ENCODE peak calls at places on chromosomes 1 and 21, in seven cellular contexts. One of them, this sample, is unnamed. For H3K4me1, the result is how much of the 10 kb centered on the place peaks cover.

GRCh38 chr1:51870603-51871350 is 7.8 kb downstream of the NRDC start:
- DNase-seq in tibial artery: no peak
- DNase-seq in mesenchymal stem cell: no peak
- DNase-seq in mammary epithelial cell: peak
- DNase-seq in right lobe of liver: no peak
- DNase-seq in osteoblast: no peak
- DNase-seq in CD8-positive, alpha-beta T cell: no peak
- DNase-seq in this sample: no peak

GRCh38 chr1:168906367-168906766 is 177.4 kb upstream of the DPT start:
- DNase-seq in mesenchymal stem cell: no peak
- DNase-seq in CD8-positive, alpha-beta T cell: no peak
- DNase-seq in right lobe of liver: no peak
- DNase-seq in tibial artery: no peak
- DNase-seq in osteoblast: no peak
- DNase-seq in mammary epithelial cell: no peak
- DNase-seq in this sample: no peak

GRCh38 chr1:44777969-44778635 is 2.8 kb downstream of the RPS8 start:
- DNase-seq in mesenchymal stem cell: no peak
- DNase-seq in tibial artery: no peak
- DNase-seq in mammary epithelial cell: no peak
- DNase-seq in osteoblast: peak
- DNase-seq in right lobe of liver: no peak
- DNase-seq in CD8-positive, alpha-beta T cell: no peak
- DNase-seq in this sample: no peak

GRCh38 chr1:25564777-25565176 is 21.4 kb downstream of the LDLRAP1 start:
- DNase-seq in osteoblast: no peak
- DNase-seq in right lobe of liver: no peak
- DNase-seq in CD8-positive, alpha-beta T cell: no peak
- DNase-seq in mesenchymal stem cell: no peak
- DNase-seq in mammary epithelial cell: no peak
- DNase-seq in tibial artery: no peak
- DNase-seq in this sample: no peak

GRCh38 chr1:199898654-199899053 is 128.9 kb upstream of the NR5A2 start:
- DNase-seq in right lobe of liver: no peak
- DNase-seq in mammary epithelial cell: no peak
- DNase-seq in tibial artery: no peak
- DNase-seq in mesenchymal stem cell: no peak
- DNase-seq in CD8-positive, alpha-beta T cell: no peak
- DNase-seq in osteoblast: no peak
- DNase-seq in this sample: no peak

GRCh38 chr1:90000934-90001676 is 6.2 kb downstream of the ZNF326 start:
- DNase-seq in tibial artery: no peak
- DNase-seq in right lobe of liver: no peak
- DNase-seq in mammary epithelial cell: no peak
- DNase-seq in osteoblast: no peak
- DNase-seq in CD8-positive, alpha-beta T cell: no peak
- DNase-seq in mesenchymal stem cell: no peak
- DNase-seq in this sample: no peak

GRCh38 chr1:238336531-238336930 is 445.8 kb upstream of the ZP4 start:
- DNase-seq in osteoblast: no peak
- DNase-seq in right lobe of liver: no peak
- DNase-seq in mammary epithelial cell: peak
- DNase-seq in CD8-positive, alpha-beta T cell: no peak
- DNase-seq in mesenchymal stem cell: no peak
- DNase-seq in tibial artery: no peak
- DNase-seq in this sample: no peak

GRCh38 chr1:110111081-110111480 is 1.2 kb upstream of the UBL4B start:
- DNase-seq in right lobe of liver: no peak
- DNase-seq in CD8-positive, alpha-beta T cell: no peak
- DNase-seq in mammary epithelial cell: no peak
- DNase-seq in tibial artery: no peak
- DNase-seq in mesenchymal stem cell: no peak
- DNase-seq in osteoblast: no peak
- DNase-seq in this sample: no peak

GRCh38 chr1:22778408-22778807 is 67.8 kb downstream of the EPHB2 start:
- DNase-seq in osteoblast: no peak
- DNase-seq in tibial artery: no peak
- DNase-seq in mammary epithelial cell: no peak
- DNase-seq in right lobe of liver: no peak
- DNase-seq in CD8-positive, alpha-beta T cell: no peak
- DNase-seq in mesenchymal stem cell: no peak
- DNase-seq in this sample: no peak
- H3K4me1 ChIP-seq in osteoblast: under half
- H3K4me1 ChIP-seq in tibial artery: under half
- H3K4me1 ChIP-seq in mammary epithelial cell: under half
- H3K4me1 ChIP-seq in right lobe of liver: under half
- H3K4me1 ChIP-seq in CD8-positive, alpha-beta T cell: under half
- H3K4me1 ChIP-seq in mesenchymal stem cell: under half
- H3K4me1 ChIP-seq in this sample: under half

DNA sequence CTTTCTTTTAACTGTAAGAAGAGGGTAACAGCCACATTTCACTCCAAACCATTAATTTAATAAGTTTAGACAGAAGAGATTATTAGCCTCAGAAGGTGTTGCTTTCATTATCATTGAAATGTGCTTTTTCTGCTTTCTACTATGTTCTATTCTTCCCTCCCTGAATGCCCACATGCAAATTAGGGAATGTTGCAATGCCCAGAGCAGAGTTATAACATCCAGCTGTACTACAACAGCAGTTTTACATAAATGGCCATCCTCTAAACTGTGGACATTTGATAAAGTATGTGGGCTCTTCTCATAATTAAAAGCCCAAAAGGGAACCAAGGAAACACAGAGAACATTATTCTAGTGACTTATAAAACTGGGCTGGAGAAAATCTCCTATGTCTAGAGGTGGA is 82.2 kb upstream of the SOD1 start:
- DNase-seq in mammary epithelial cell: no peak
- DNase-seq in tibial artery: no peak
- DNase-seq in right lobe of liver: no peak
- DNase-seq in mesenchymal stem cell: no peak
- DNase-seq in osteoblast: no peak
- DNase-seq in CD8-positive, alpha-beta T cell: no peak
- DNase-seq in this sample: no peak
- H3K4me3 ChIP-seq in mammary epithelial cell: no peak
- H3K4me3 ChIP-seq in tibial artery: no peak
- H3K4me3 ChIP-seq in right lobe of liver: no peak
- H3K4me3 ChIP-seq in mesenchymal stem cell: no peak
- H3K4me3 ChIP-seq in osteoblast: no peak
- H3K4me3 ChIP-seq in CD8-positive, alpha-beta T cell: no peak
- H3K4me3 ChIP-seq in this sample: no peak

GRCh38 chr1:151961795-151962194 is 31.9 kb downstream of the S100A10 start:
- DNase-seq in mammary epithelial cell: no peak
- DNase-seq in osteoblast: peak
- DNase-seq in tibial artery: no peak
- DNase-seq in CD8-positive, alpha-beta T cell: no peak
- DNase-seq in mesenchymal stem cell: no peak
- DNase-seq in right lobe of liver: no peak
- DNase-seq in this sample: no peak
- H3K4me1 ChIP-seq in mammary epithelial cell: under half
- H3K4me1 ChIP-seq in osteoblast: under half
- H3K4me1 ChIP-seq in tibial artery: under half
- H3K4me1 ChIP-seq in CD8-positive, alpha-beta T cell: under half
- H3K4me1 ChIP-seq in mesenchymal stem cell: under half
- H3K4me1 ChIP-seq in right lobe of liver: under half
- H3K4me1 ChIP-seq in this sample: under half

DNA sequence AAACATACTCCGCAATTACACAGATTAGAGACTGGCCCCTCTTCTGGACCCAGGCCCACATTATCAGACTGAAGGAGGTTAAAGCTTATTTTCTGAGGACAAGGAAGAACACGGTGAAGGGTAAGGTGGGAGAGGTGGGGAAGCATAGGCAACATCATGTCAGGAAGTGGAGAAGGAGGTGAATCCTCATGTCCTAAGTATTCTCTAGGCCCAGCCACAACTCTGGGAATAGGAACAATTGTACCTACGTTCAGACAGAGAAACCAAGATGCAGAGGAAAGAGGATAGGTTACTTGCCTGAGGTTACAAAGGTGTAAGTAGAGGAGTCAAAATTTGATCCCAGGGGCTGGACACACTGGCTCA is 15.8 kb upstream of the AIM2 start:
- DNase-seq in tibial artery: no peak
- DNase-seq in mesenchymal stem cell: no peak
- DNase-seq in right lobe of liver: no peak
- DNase-seq in CD8-positive, alpha-beta T cell: no peak
- DNase-seq in osteoblast: no peak
- DNase-seq in mammary epithelial cell: no peak
- DNase-seq in this sample: no peak
- H3K4me3 ChIP-seq in tibial artery: no peak
- H3K4me3 ChIP-seq in mesenchymal stem cell: no peak
- H3K4me3 ChIP-seq in right lobe of liver: no peak
- H3K4me3 ChIP-seq in CD8-positive, alpha-beta T cell: no peak
- H3K4me3 ChIP-seq in osteoblast: no peak
- H3K4me3 ChIP-seq in mammary epithelial cell: no peak
- H3K4me3 ChIP-seq in this sample: no peak

GRCh38 chr21:42191978-42192595 is 26.9 kb upstream of the ABCG1 start:
- DNase-seq in tibial artery: no peak
- DNase-seq in CD8-positive, alpha-beta T cell: no peak
- DNase-seq in mammary epithelial cell: peak
- DNase-seq in osteoblast: no peak
- DNase-seq in right lobe of liver: no peak
- DNase-seq in mesenchymal stem cell: no peak
- DNase-seq in this sample: no peak
- H3K4me1 ChIP-seq in tibial artery: under half
- H3K4me1 ChIP-seq in CD8-positive, alpha-beta T cell: half or more
- H3K4me1 ChIP-seq in mammary epithelial cell: under half
- H3K4me1 ChIP-seq in osteoblast: under half
- H3K4me1 ChIP-seq in right lobe of liver: under half
- H3K4me1 ChIP-seq in mesenchymal stem cell: under half
- H3K4me1 ChIP-seq in this sample: under half

GRCh38 chr1:245809361-245809760 is 654.6 kb downstream of the KIF26B start:
- DNase-seq in tibial artery: no peak
- DNase-seq in osteoblast: no peak
- DNase-seq in mammary epithelial cell: no peak
- DNase-seq in mesenchymal stem cell: no peak
- DNase-seq in CD8-positive, alpha-beta T cell: no peak
- DNase-seq in right lobe of liver: no peak
- DNase-seq in this sample: no peak

GRCh38 chr1:245804696-245805095 is 649.9 kb downstream of the KIF26B start:
- DNase-seq in osteoblast: no peak
- DNase-seq in right lobe of liver: no peak
- DNase-seq in CD8-positive, alpha-beta T cell: no peak
- DNase-seq in mesenchymal stem cell: no peak
- DNase-seq in mammary epithelial cell: no peak
- DNase-seq in tibial artery: no peak
- DNase-seq in this sample: no peak

GRCh38 chr1:245805503-245805902 is 650.7 kb downstream of the KIF26B start:
- DNase-seq in mammary epithelial cell: no peak
- DNase-seq in osteoblast: no peak
- DNase-seq in CD8-positive, alpha-beta T cell: no peak
- DNase-seq in mesenchymal stem cell: no peak
- DNase-seq in tibial artery: no peak
- DNase-seq in right lobe of liver: no peak
- DNase-seq in this sample: no peak

GRCh38 chr1:245807954-245808719 is 653.4 kb downstream of the KIF26B start:
- DNase-seq in mesenchymal stem cell: no peak
- DNase-seq in right lobe of liver: no peak
- DNase-seq in CD8-positive, alpha-beta T cell: no peak
- DNase-seq in mammary epithelial cell: no peak
- DNase-seq in osteoblast: no peak
- DNase-seq in tibial artery: no peak
- DNase-seq in this sample: no peak

GRCh38 chr1:245807306-245807705 is 652.5 kb downstream of the KIF26B start:
- DNase-seq in mammary epithelial cell: no peak
- DNase-seq in tibial artery: no peak
- DNase-seq in osteoblast: no peak
- DNase-seq in right lobe of liver: no peak
- DNase-seq in mesenchymal stem cell: no peak
- DNase-seq in CD8-positive, alpha-beta T cell: no peak
- DNase-seq in this sample: no peak
- H3K4me3 ChIP-seq in mammary epithelial cell: no peak
- H3K4me3 ChIP-seq in tibial artery: no peak
- H3K4me3 ChIP-seq in osteoblast: no peak
- H3K4me3 ChIP-seq in right lobe of liver: no peak
- H3K4me3 ChIP-seq in mesenchymal stem cell: no peak
- H3K4me3 ChIP-seq in CD8-positive, alpha-beta T cell: no peak
- H3K4me3 ChIP-seq in this sample: no peak

GRCh38 chr1:153399401-153400055 is 8.7 kb upstream of the S100A8 start:
- DNase-seq in CD8-positive, alpha-beta T cell: no peak
- DNase-seq in osteoblast: no peak
- DNase-seq in tibial artery: no peak
- DNase-seq in right lobe of liver: no peak
- DNase-seq in mesenchymal stem cell: no peak
- DNase-seq in mammary epithelial cell: no peak
- DNase-seq in this sample: no peak

GRCh38 chr1:153400244-153400643 is 9.4 kb upstream of the S100A8 start:
- DNase-seq in mesenchymal stem cell: no peak
- DNase-seq in right lobe of liver: no peak
- DNase-seq in tibial artery: no peak
- DNase-seq in mammary epithelial cell: no peak
- DNase-seq in CD8-positive, alpha-beta T cell: no peak
- DNase-seq in osteoblast: peak
- DNase-seq in this sample: no peak

GRCh38 chr1:153403421-153404085 is 12.7 kb upstream of the S100A8 start:
- DNase-seq in mesenchymal stem cell: no peak
- DNase-seq in osteoblast: no peak
- DNase-seq in mammary epithelial cell: no peak
- DNase-seq in right lobe of liver: no peak
- DNase-seq in tibial artery: no peak
- DNase-seq in CD8-positive, alpha-beta T cell: no peak
- DNase-seq in this sample: no peak

GRCh38 chr1:153402226-153402625 is 11.4 kb upstream of the S100A8 start:
- DNase-seq in tibial artery: no peak
- DNase-seq in right lobe of liver: no peak
- DNase-seq in osteoblast: no peak
- DNase-seq in mesenchymal stem cell: no peak
- DNase-seq in mammary epithelial cell: no peak
- DNase-seq in CD8-positive, alpha-beta T cell: no peak
- DNase-seq in this sample: no peak

DNA sequence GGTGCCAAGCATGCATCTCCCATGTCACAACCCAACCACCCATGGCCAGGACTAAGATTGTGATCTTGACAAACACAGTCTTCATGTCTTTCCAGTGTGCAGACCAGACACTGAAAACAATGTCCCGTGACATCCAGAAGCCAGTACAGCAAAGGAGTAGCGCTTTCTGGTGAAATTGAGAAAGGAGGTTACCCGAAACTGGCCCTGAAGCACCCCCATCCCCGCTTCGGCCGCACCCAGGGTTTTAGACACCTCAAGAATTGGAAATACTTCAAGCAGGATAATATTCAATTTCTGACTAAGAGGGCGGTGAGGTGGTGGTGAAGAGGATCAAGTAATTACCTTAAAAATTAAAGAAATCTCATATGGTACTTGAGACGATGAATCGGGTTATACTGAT is 10.6 kb upstream of the S100A8 start:
- DNase-seq in right lobe of liver: no peak
- DNase-seq in osteoblast: no peak
- DNase-seq in mesenchymal stem cell: no peak
- DNase-seq in CD8-positive, alpha-beta T cell: no peak
- DNase-seq in tibial artery: no peak
- DNase-seq in mammary epithelial cell: no peak
- DNase-seq in this sample: no peak
- H3K4me1 ChIP-seq in right lobe of liver: under half
- H3K4me1 ChIP-seq in osteoblast: under half
- H3K4me1 ChIP-seq in mesenchymal stem cell: under half
- H3K4me1 ChIP-seq in CD8-positive, alpha-beta T cell: under half
- H3K4me1 ChIP-seq in tibial artery: under half
- H3K4me1 ChIP-seq in mammary epithelial cell: under half
- H3K4me1 ChIP-seq in this sample: under half

DNA sequence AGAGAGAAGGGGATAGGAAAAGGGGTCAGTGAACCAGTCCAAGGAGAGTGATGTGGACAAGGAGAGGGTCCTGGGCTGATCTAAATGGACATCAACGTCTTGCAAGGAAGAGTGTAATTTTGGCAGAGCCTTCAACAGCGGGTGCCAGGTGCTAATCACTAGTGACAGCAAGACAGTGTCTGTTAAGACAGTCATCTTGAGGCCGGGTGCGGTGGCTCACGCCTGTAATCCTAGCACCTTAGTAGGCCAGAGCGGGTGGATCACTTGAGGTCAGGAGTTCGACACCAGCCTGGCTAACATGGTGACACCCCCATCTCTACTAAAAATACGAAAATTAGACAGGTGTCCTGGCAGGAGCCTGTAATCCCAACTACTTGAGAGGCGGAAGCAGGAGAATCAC is 12.2 kb upstream of the PADI6 start:
- DNase-seq in mammary epithelial cell: no peak
- DNase-seq in tibial artery: no peak
- DNase-seq in mesenchymal stem cell: no peak
- DNase-seq in osteoblast: no peak
- DNase-seq in right lobe of liver: no peak
- DNase-seq in CD8-positive, alpha-beta T cell: no peak
- DNase-seq in this sample: no peak
- H3K4me3 ChIP-seq in mammary epithelial cell: no peak
- H3K4me3 ChIP-seq in tibial artery: no peak
- H3K4me3 ChIP-seq in mesenchymal stem cell: no peak
- H3K4me3 ChIP-seq in osteoblast: no peak
- H3K4me3 ChIP-seq in right lobe of liver: no peak
- H3K4me3 ChIP-seq in CD8-positive, alpha-beta T cell: no peak
- H3K4me3 ChIP-seq in this sample: no peak

This sample was measured in effector memory CD4-positive, alpha-beta T cell.